ENCODE peak calls at places on chromosomes 2 and 18, in four cellular contexts. O is HepG2, E is GM12878, Z is K562. M is an unnamed sample.
A peak's percentile ranks its signal among the peaks of the same experiment; 100 is the strongest.

GRCh38 chr2:60826126-60826525 is 55.2 kb upstream of the REL start:
- DNase-seq in E (no peak), O (no peak), Z (no peak), M (no peak)

GRCh38 chr2:109377976-109378375 is 235.8 kb downstream of the SEPTIN10 start:
- DNase-seq in O (no peak), E (no peak), Z (no peak), M (no peak)

GRCh38 chr18:75923169-75923568 is 495.7 kb upstream of the SMIM21 start:
- DNase-seq in E (no peak), Z (no peak), O (no peak), M (no peak)

GRCh38 chr18:10973579-10974260 is 175.6 kb downstream of the PIEZO2 start:
- DNase-seq in O (no peak), E (no peak), Z (no peak), M (no peak)

GRCh38 chr2:222413295-222413911 is 10.9 kb upstream of the SGPP2 start:
- DNase-seq in E (no peak), O (no peak), Z (no peak), M (no peak)

GRCh38 chr2:196171248-196171871 is at the start of gene STK17B:
- DNase-seq in Z (peak; percentile 97), E (peak; percentile 82), O (peak; percentile 89), M (peak; percentile 96)

GRCh38 chr2:143429932-143430331 is 300.7 kb downstream of the ARHGAP15 start:
- DNase-seq in E (no peak), O (no peak), Z (no peak), M (no peak)

GRCh38 chr18:9335255-9336045 is 877 bp downstream of the TWSG1 start:
- DNase-seq in Z (no peak), O (no peak), E (no peak), M (no peak)

GRCh38 chr2:86017901-86018896 is 87.5 kb downstream of the POLR1A start:
- DNase-seq in Z (no peak), E (no peak), O (no peak), M (no peak)

GRCh38 chr2:128612628-128613027 is 294.0 kb upstream of the HS6ST1 start:
- DNase-seq in Z (no peak), E (no peak), O (no peak), M (no peak)

GRCh38 chr2:66565291-66565690 is 130.4 kb downstream of the MEIS1 start:
- DNase-seq in Z (no peak), E (no peak), O (no peak), M (no peak)

GRCh38 chr2:221156335-221156734 is 415.8 kb downstream of the EPHA4 start:
- DNase-seq in O (no peak), Z (no peak), E (no peak), M (no peak)

GRCh38 chr18:22703883-22704626 is 229.1 kb upstream of the RBBP8 start:
- DNase-seq in Z (peak; percentile 75), O (peak; percentile 48), E (no peak), M (peak; percentile 66)

GRCh38 chr2:55718165-55719008 is 24.7 kb upstream of the PNPT1 start:
- DNase-seq in Z (peak; percentile 47), E (peak; percentile 7), O (peak; percentile 66), M (peak; percentile 58)

GRCh38 chr2:121076885-121077549 is 208.0 kb downstream of the TFCP2L1 start:
- DNase-seq in E (no peak), O (peak; percentile 52), Z (peak; percentile 85), M (peak; percentile 79)

GRCh38 chr2:128396500-128396891 is 77.8 kb upstream of the HS6ST1 start:
- DNase-seq in O (no peak), Z (no peak), E (no peak), M (no peak)

GRCh38 chr2:39175391-39175790 is 54.5 kb upstream of the SOS1 start:
- DNase-seq in E (no peak), Z (no peak), O (no peak), M (no peak)

GRCh38 chr2:239193925-239194687 is 206.7 kb downstream of the HDAC4 start:
- DNase-seq in E (no peak), O (no peak), Z (no peak), M (no peak)

GRCh38 chr2:120470041-120470716 is 124.2 kb downstream of the INHBB start:
- DNase-seq in O (peak; percentile 95), E (no peak), Z (no peak), M (no peak)

GRCh38 chr2:31235504-31235902 is 1.6 kb downstream of the EHD3 start:
- DNase-seq in Z (peak; percentile 29), O (no peak), E (no peak), M (no peak)

GRCh38 chr2:42809876-42810125 is 17.4 kb upstream of the HAAO start:
- DNase-seq in O (peak; percentile 79), Z (peak; percentile 91), E (no peak), M (peak; percentile 77)

GRCh38 chr2:10894264-10894935 is 17.3 kb upstream of the KCNF1 start:
- DNase-seq in E (no peak), Z (no peak), O (no peak), M (no peak)

GRCh38 chr2:71747573-71747972 is 294.2 kb downstream of the DYSF start:
- DNase-seq in Z (no peak), E (no peak), O (no peak), M (no peak)

GRCh38 chr18:79871481-79872091 is 73.8 kb downstream of the KCNG2 start:
- DNase-seq in O (no peak), Z (no peak), E (no peak), M (no peak)

GRCh38 chr2:28193552-28194383 is 198.9 kb upstream of the FOSL2 start:
- DNase-seq in Z (no peak), E (no peak), O (no peak), M (no peak)

GRCh38 chr2:202024871-202025270 is 8.8 kb upstream of the FZD7 start:
- DNase-seq in O (no peak), E (no peak), Z (no peak), M (no peak)

GRCh38 chr2:202023904-202024266 is 9.8 kb upstream of the FZD7 start:
- DNase-seq in O (no peak), E (no peak), Z (no peak), M (no peak)

GRCh38 chr2:202025816-202026215 is 7.8 kb upstream of the FZD7 start:
- DNase-seq in O (no peak), Z (no peak), E (no peak), M (no peak)

GRCh38 chr2:202022755-202023154 is 10.9 kb upstream of the FZD7 start:
- DNase-seq in O (no peak), E (no peak), Z (no peak), M (no peak)

GRCh38 chr2:202023198-202023903 is 10.3 kb upstream of the FZD7 start:
- DNase-seq in Z (no peak), O (no peak), E (no peak), M (no peak)
- TF ChIP-seq TARDBP in Z (no peak), O (no peak), E (no peak), M (no peak)

GRCh38 chr2:8452296-8452695 is 229.6 kb upstream of the ID2 start:
- DNase-seq in E (no peak), Z (no peak), O (no peak), M (no peak)

GRCh38 chr2:8451273-8451672 is 230.6 kb upstream of the ID2 start:
- DNase-seq in E (no peak), Z (no peak), O (no peak), M (no peak)

GRCh38 chr2:8448822-8449577 is 232.9 kb upstream of the ID2 start:
- DNase-seq in O (no peak), Z (no peak), E (no peak), M (no peak)

GRCh38 chr2:8445580-8445979 is 236.3 kb upstream of the ID2 start:
- DNase-seq in O (no peak), Z (no peak), E (no peak), M (no peak)

GRCh38 chr2:8447610-8448221 is 234.1 kb upstream of the ID2 start:
- DNase-seq in Z (no peak), E (no peak), O (no peak), M (no peak)
- TF ChIP-seq FOXM1 in Z (no peak), E (no peak), O (no peak), M (no peak)

GRCh38 chr2:37843554-37843953 is 81.5 kb upstream of the RMDN2 start:
- DNase-seq in E (no peak), Z (no peak), O (no peak), M (no peak)
- TF ChIP-seq BHLHE40 in E (no peak), Z (no peak), O (no peak), M (no peak)

GRCh38 chr2:216426938-216427337 is 14.7 kb downstream of the SMARCAL1 start:
- DNase-seq in E (no peak), O (no peak), Z (no peak), M (no peak)
- TF ChIP-seq TARDBP in E (no peak), O (no peak), Z (no peak), M (no peak)

DNA sequence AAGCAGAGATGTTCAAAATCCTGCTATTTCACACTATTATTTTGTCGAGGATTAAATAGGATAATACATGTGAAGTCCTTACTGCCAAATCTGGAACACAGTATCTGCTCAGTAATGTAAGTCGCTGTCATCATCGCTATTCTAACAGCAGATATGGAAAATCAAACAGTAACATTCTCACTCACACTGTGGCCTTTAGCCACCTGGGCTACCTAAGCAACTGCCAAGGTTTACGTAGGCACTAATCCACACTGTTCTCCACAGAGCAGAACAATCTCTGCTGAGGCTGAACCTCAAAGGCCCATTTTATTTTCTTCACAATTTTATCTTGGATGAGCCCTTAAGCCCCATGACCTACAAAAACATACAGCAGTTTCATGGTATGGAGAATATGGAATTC is 5.8 kb upstream of the TMSB10 start:
- DNase-seq in Z (no peak), O (no peak), E (no peak), M (no peak)
- TF ChIP-seq FOXM1 in Z (no peak), O (no peak), E (no peak), M (no peak)

GRCh38 chr2:64017811-64018714 is 1.2 kb downstream of the VPS54 start:
- DNase-seq in E (no peak), Z (no peak), O (no peak), M (peak; percentile 14)
- TF ChIP-seq BHLHE40 in E (no peak), Z (no peak), O (no peak), M (no peak)

DNA sequence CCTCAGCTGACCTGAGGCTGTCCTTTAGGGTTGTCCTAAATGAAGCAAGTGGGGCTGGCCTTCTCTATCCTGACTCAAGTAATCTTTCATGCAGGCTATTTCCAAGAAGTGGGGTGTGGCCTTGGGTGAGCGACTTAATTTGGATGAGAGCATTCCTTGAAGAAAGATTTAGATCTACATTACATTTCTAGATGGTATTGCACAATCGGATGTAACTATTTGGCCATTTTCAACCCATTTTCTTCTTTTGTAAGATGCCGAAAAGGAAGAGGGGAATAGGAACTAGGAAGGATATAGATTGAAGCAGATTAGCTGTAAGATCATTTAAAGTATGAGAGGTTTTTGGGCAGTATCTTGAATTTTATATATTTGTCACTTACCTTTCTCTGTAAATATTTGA is 746.3 kb downstream of the MBD2 start:
- DNase-seq in Z (no peak), E (no peak), O (no peak), M (no peak)
- TF ChIP-seq TARDBP in Z (no peak), E (no peak), O (no peak), M (no peak)

GRCh38 chr2:225570000-225570399 is 170.5 kb downstream of the NYAP2 start:
- DNase-seq in E (no peak), O (no peak), Z (no peak), M (no peak)

GRCh38 chr2:225566798-225567197 is 167.3 kb downstream of the NYAP2 start:
- DNase-seq in E (no peak), O (no peak), Z (no peak), M (no peak)
- TF ChIP-seq FOXM1 in E (no peak), O (no peak), Z (no peak), M (no peak)

M was measured in HEK293T.